ENCODE peak calls at places on chromosomes 1 and 21, in five cellular contexts. One of them, this sample, is unnamed.

GRCh38 chr1:54180666-54181360 is 19.0 kb downstream of the CYB5RL start:
- DNase-seq in lower lobe of right lung: no peak
- DNase-seq in non-pigmented ciliary epithelial cell: no peak
- DNase-seq in GM20000: no peak
- DNase-seq in HT-29: no peak
- DNase-seq in this sample: no peak

GRCh38 chr1:33429846-33430750 is 797 bp downstream of the PHC2 start:
- DNase-seq in GM20000: peak; percentile 59
- DNase-seq in non-pigmented ciliary epithelial cell: no peak
- DNase-seq in lower lobe of right lung: peak; percentile 60
- DNase-seq in HT-29: no peak
- DNase-seq in this sample: peak; percentile 45

GRCh38 chr1:234230414-234230862 is 142.8 kb upstream of the COA6 start:
- DNase-seq in non-pigmented ciliary epithelial cell: no peak
- DNase-seq in HT-29: no peak
- DNase-seq in GM20000: peak; percentile 53
- DNase-seq in lower lobe of right lung: no peak
- DNase-seq in this sample: no peak

GRCh38 chr1:27574001-27574781 is 29.8 kb downstream of the AHDC1 start:
- DNase-seq in GM20000: no peak
- DNase-seq in HT-29: peak; percentile 12
- DNase-seq in non-pigmented ciliary epithelial cell: no peak
- DNase-seq in lower lobe of right lung: no peak
- DNase-seq in this sample: no peak

GRCh38 chr1:99306056-99306455 is 41.8 kb downstream of the PLPPR4 start:
- DNase-seq in non-pigmented ciliary epithelial cell: no peak
- DNase-seq in GM20000: no peak
- DNase-seq in HT-29: no peak
- DNase-seq in lower lobe of right lung: no peak
- DNase-seq in this sample: peak; percentile 13

GRCh38 chr1:25020851-25021585 is 90.9 kb upstream of the RUNX3 start:
- DNase-seq in HT-29: no peak
- DNase-seq in GM20000: no peak
- DNase-seq in non-pigmented ciliary epithelial cell: no peak
- DNase-seq in lower lobe of right lung: no peak
- DNase-seq in this sample: no peak

GRCh38 chr1:176989023-176989422 is 175.5 kb downstream of the ASTN1 start:
- DNase-seq in GM20000: no peak
- DNase-seq in lower lobe of right lung: no peak
- DNase-seq in HT-29: no peak
- DNase-seq in non-pigmented ciliary epithelial cell: no peak
- DNase-seq in this sample: no peak

GRCh38 chr1:29210278-29211085 is 20.3 kb downstream of the MECR start:
- DNase-seq in HT-29: no peak
- DNase-seq in non-pigmented ciliary epithelial cell: no peak
- DNase-seq in GM20000: peak; percentile 65
- DNase-seq in lower lobe of right lung: no peak
- DNase-seq in this sample: no peak

GRCh38 chr1:5835179-5835562 is 157.1 kb downstream of the NPHP4 start:
- DNase-seq in HT-29: no peak
- DNase-seq in GM20000: no peak
- DNase-seq in non-pigmented ciliary epithelial cell: no peak
- DNase-seq in lower lobe of right lung: no peak
- DNase-seq in this sample: no peak

GRCh38 chr21:31446206-31446900 is 102.3 kb upstream of the TIAM1 start:
- DNase-seq in GM20000: no peak
- DNase-seq in lower lobe of right lung: no peak
- DNase-seq in non-pigmented ciliary epithelial cell: no peak
- DNase-seq in HT-29: no peak
- DNase-seq in this sample: no peak

GRCh38 chr21:27526451-27526850 is 559.6 kb upstream of the ADAMTS5 start:
- DNase-seq in non-pigmented ciliary epithelial cell: no peak
- DNase-seq in HT-29: no peak
- DNase-seq in GM20000: no peak
- DNase-seq in lower lobe of right lung: no peak
- DNase-seq in this sample: peak; percentile 43

GRCh38 chr1:109208431-109208830 is 5.3 kb upstream of the SARS1 start:
- DNase-seq in HT-29: no peak
- DNase-seq in GM20000: no peak
- DNase-seq in lower lobe of right lung: no peak
- DNase-seq in non-pigmented ciliary epithelial cell: no peak
- DNase-seq in this sample: no peak

GRCh38 chr1:2314297-2314802 is 77.0 kb downstream of the MORN1 start:
- DNase-seq in GM20000: no peak
- DNase-seq in non-pigmented ciliary epithelial cell: no peak
- DNase-seq in lower lobe of right lung: peak; percentile 79
- DNase-seq in HT-29: peak; percentile 45
- DNase-seq in this sample: peak; percentile 79

GRCh38 chr1:10704383-10704882 is 92.0 kb downstream of the CASZ1 start:
- DNase-seq in non-pigmented ciliary epithelial cell: no peak
- DNase-seq in HT-29: no peak
- DNase-seq in lower lobe of right lung: no peak
- DNase-seq in GM20000: no peak
- DNase-seq in this sample: no peak

GRCh38 chr1:244863491-244864252 is 671 bp downstream of the HNRNPU start:
- DNase-seq in non-pigmented ciliary epithelial cell: no peak
- DNase-seq in GM20000: peak; percentile 37
- DNase-seq in HT-29: peak; percentile 48
- DNase-seq in lower lobe of right lung: peak; percentile 69
- DNase-seq in this sample: peak; percentile 59

GRCh38 chr1:7808253-7808844 is 24.3 kb downstream of the PER3 start:
- DNase-seq in lower lobe of right lung: no peak
- DNase-seq in HT-29: peak; percentile 44
- DNase-seq in non-pigmented ciliary epithelial cell: no peak
- DNase-seq in GM20000: peak; percentile 38
- DNase-seq in this sample: no peak

GRCh38 chr21:32770514-32771133 is 931 bp downstream of the PAXBP1 start:
- DNase-seq in lower lobe of right lung: no peak
- DNase-seq in non-pigmented ciliary epithelial cell: no peak
- DNase-seq in HT-29: peak; percentile 20
- DNase-seq in GM20000: no peak
- DNase-seq in this sample: peak; percentile 47

GRCh38 chr1:183569141-183569540 is 21.1 kb downstream of the NCF2 start:
- DNase-seq in HT-29: no peak
- DNase-seq in non-pigmented ciliary epithelial cell: no peak
- DNase-seq in GM20000: no peak
- DNase-seq in lower lobe of right lung: no peak
- DNase-seq in this sample: no peak

GRCh38 chr1:71621785-71622184 is 541.0 kb upstream of the ZRANB2 start:
- DNase-seq in lower lobe of right lung: no peak
- DNase-seq in non-pigmented ciliary epithelial cell: peak; percentile 23
- DNase-seq in HT-29: no peak
- DNase-seq in GM20000: no peak
- DNase-seq in this sample: no peak

GRCh38 chr21:29684106-29684505 is 255.7 kb downstream of the GRIK1 start:
- DNase-seq in non-pigmented ciliary epithelial cell: no peak
- DNase-seq in lower lobe of right lung: no peak
- DNase-seq in GM20000: no peak
- DNase-seq in HT-29: no peak
- DNase-seq in this sample: no peak

GRCh38 chr1:33972676-33973395 is 109.0 kb downstream of the HMGB4 start:
- DNase-seq in non-pigmented ciliary epithelial cell: no peak
- DNase-seq in GM20000: no peak
- DNase-seq in HT-29: no peak
- DNase-seq in lower lobe of right lung: no peak
- DNase-seq in this sample: peak; percentile 86

GRCh38 chr1:55696181-55696580 is 481.0 kb upstream of the USP24 start:
- DNase-seq in GM20000: no peak
- DNase-seq in HT-29: no peak
- DNase-seq in non-pigmented ciliary epithelial cell: peak; percentile 60
- DNase-seq in lower lobe of right lung: no peak
- DNase-seq in this sample: no peak

GRCh38 chr1:78061825-78062523 is 16.2 kb downstream of the GIPC2 start:
- DNase-seq in non-pigmented ciliary epithelial cell: peak; percentile 79
- DNase-seq in lower lobe of right lung: no peak
- DNase-seq in GM20000: no peak
- DNase-seq in HT-29: no peak
- DNase-seq in this sample: no peak

GRCh38 chr1:243732627-243733026 is 117.4 kb downstream of the AKT3 start:
- DNase-seq in HT-29: no peak
- DNase-seq in GM20000: no peak
- DNase-seq in lower lobe of right lung: no peak
- DNase-seq in non-pigmented ciliary epithelial cell: no peak
- DNase-seq in this sample: no peak

GRCh38 chr1:235866207-235866912 is at the start of gene LYST:
- DNase-seq in HT-29: peak; percentile 75
- DNase-seq in GM20000: peak; percentile 74
- DNase-seq in lower lobe of right lung: peak; percentile 70
- DNase-seq in non-pigmented ciliary epithelial cell: no peak
- DNase-seq in this sample: peak; percentile 64

GRCh38 chr21:26050857-26051256 is 119.7 kb downstream of the APP start:
- DNase-seq in lower lobe of right lung: no peak
- DNase-seq in GM20000: no peak
- DNase-seq in HT-29: no peak
- DNase-seq in non-pigmented ciliary epithelial cell: no peak
- DNase-seq in this sample: no peak

GRCh38 chr1:227092054-227092453 is 152.0 kb downstream of the COQ8A start:
- DNase-seq in GM20000: no peak
- DNase-seq in non-pigmented ciliary epithelial cell: no peak
- DNase-seq in HT-29: no peak
- DNase-seq in lower lobe of right lung: no peak
- DNase-seq in this sample: no peak

GRCh38 chr1:81369814-81370213 is 430.9 kb upstream of the ADGRL2 start:
- DNase-seq in GM20000: no peak
- DNase-seq in non-pigmented ciliary epithelial cell: no peak
- DNase-seq in lower lobe of right lung: no peak
- DNase-seq in HT-29: no peak
- DNase-seq in this sample: no peak

GRCh38 chr1:43531453-43531905 is 796 bp downstream of the PTPRF start:
- DNase-seq in GM20000: peak; percentile 62
- DNase-seq in non-pigmented ciliary epithelial cell: no peak
- DNase-seq in HT-29: no peak
- DNase-seq in lower lobe of right lung: peak; percentile 69
- DNase-seq in this sample: no peak

GRCh38 chr1:205812878-205813754 is at the start of gene SLC41A1:
- DNase-seq in HT-29: peak; percentile 88
- DNase-seq in GM20000: peak; percentile 95
- DNase-seq in non-pigmented ciliary epithelial cell: peak; percentile 38
- DNase-seq in lower lobe of right lung: peak; percentile 94
- DNase-seq in this sample: peak; percentile 94

GRCh38 chr1:228555074-228555989 is 68.2 kb downstream of the RNF187 start:
- DNase-seq in GM20000: peak; percentile 34
- DNase-seq in lower lobe of right lung: no peak
- DNase-seq in HT-29: no peak
- DNase-seq in non-pigmented ciliary epithelial cell: no peak
- DNase-seq in this sample: no peak

GRCh38 chr1:32257227-32257508 is 6.1 kb downstream of the LCK start:
- DNase-seq in non-pigmented ciliary epithelial cell: no peak
- DNase-seq in HT-29: no peak
- DNase-seq in lower lobe of right lung: no peak
- DNase-seq in GM20000: no peak
- DNase-seq in this sample: no peak

GRCh38 chr1:20322081-20322824 is 31.6 kb downstream of the VWA5B1 start:
- DNase-seq in lower lobe of right lung: no peak
- DNase-seq in HT-29: no peak
- DNase-seq in non-pigmented ciliary epithelial cell: no peak
- DNase-seq in GM20000: peak; percentile 87
- DNase-seq in this sample: no peak

GRCh38 chr21:39673736-39674135 is 61.0 kb downstream of the B3GALT5 start:
- DNase-seq in GM20000: no peak
- DNase-seq in lower lobe of right lung: no peak
- DNase-seq in non-pigmented ciliary epithelial cell: no peak
- DNase-seq in HT-29: no peak
- DNase-seq in this sample: no peak

GRCh38 chr1:109535971-109536491 is 3.6 kb upstream of the GPR61 start:
- DNase-seq in lower lobe of right lung: no peak
- DNase-seq in GM20000: no peak
- DNase-seq in HT-29: no peak
- DNase-seq in non-pigmented ciliary epithelial cell: no peak
- DNase-seq in this sample: peak; percentile 64

GRCh38 chr1:233424727-233425222 is 97.3 kb downstream of the MAP3K21 start:
- DNase-seq in non-pigmented ciliary epithelial cell: no peak
- DNase-seq in HT-29: no peak
- DNase-seq in GM20000: no peak
- DNase-seq in lower lobe of right lung: no peak
- DNase-seq in this sample: no peak

GRCh38 chr21:28805885-28806284 is 186.8 kb downstream of the LTN1 start:
- DNase-seq in GM20000: no peak
- DNase-seq in non-pigmented ciliary epithelial cell: peak; percentile 42
- DNase-seq in lower lobe of right lung: no peak
- DNase-seq in HT-29: no peak
- DNase-seq in this sample: no peak